ENCODE peak calls at places on chromosomes 13 and 19, in five cellular contexts. G is AG04450, E is mesenchymal stem cell, A is NB4, H is Panc1. M is an unnamed sample.

GRCh38 chr13:99205621-99206220 is 5.1 kb downstream of the UBAC2 start:
- DNase-seq in H (no peak), E (no peak), G (no peak), A (no peak), M (no peak)

GRCh38 chr13:30355405-30355741 is 48.0 kb upstream of the KATNAL1 start:
- DNase-seq in A (peak; percentile 54), G (no peak), H (no peak), E (peak; percentile 24), M (no peak)

GRCh38 chr13:24228852-24229458 is 68.4 kb downstream of the SPATA13 start:
- DNase-seq in E (peak; percentile 72), G (peak; percentile 52), H (no peak), A (peak; percentile 76), M (peak; percentile 65)

GRCh38 chr13:65292488-65292901 is 1937.6 kb downstream of the PCDH9 start:
- DNase-seq in G (peak; percentile 36), A (no peak), E (peak; percentile 79), H (no peak), M (peak; percentile 59)

GRCh38 chr19:35903550-35904179 is 1.3 kb downstream of the HCST start:
- DNase-seq in H (no peak), G (no peak), A (peak; percentile 96), E (peak; percentile 83), M (no peak)

GRCh38 chr19:31517466-31518180 is 168.4 kb upstream of the TSHZ3 start:
- DNase-seq in H (no peak), E (no peak), A (no peak), G (no peak), M (no peak)

GRCh38 chr13:70950664-70951063 is 842.4 kb upstream of the KLHL1 start:
- DNase-seq in G (no peak), A (no peak), H (no peak), E (no peak), M (no peak)

GRCh38 chr19:4284974-4285373 is 5.9 kb downstream of the SHD start:
- DNase-seq in A (no peak), H (no peak), G (no peak), E (no peak), M (no peak)

GRCh38 chr13:32408999-32409313 is 19.0 kb downstream of the N4BP2L1 start:
- DNase-seq in A (no peak), E (no peak), H (no peak), G (no peak), M (no peak)

GRCh38 chr13:32323912-32324311 is 8.6 kb downstream of the BRCA2 start:
- DNase-seq in A (no peak), E (peak; percentile 73), H (no peak), G (no peak), M (peak; percentile 26)

GRCh38 chr13:98416408-98416807 is 160.5 kb downstream of the STK24 start:
- DNase-seq in G (no peak), H (no peak), E (no peak), A (no peak), M (no peak)

GRCh38 chr13:28100149-28101121 is at the start of gene FLT3:
- DNase-seq in G (no peak), E (peak; percentile 39), A (peak; percentile 99), H (no peak), M (no peak)

GRCh38 chr13:26688286-26688685 is 72.3 kb downstream of the GPR12 start:
- DNase-seq in G (no peak), E (no peak), H (no peak), A (no peak), M (no peak)

GRCh38 chr13:107765724-107766436 is 449.5 kb downstream of the LIG4 start:
- DNase-seq in H (no peak), E (peak; percentile 23), A (no peak), G (no peak), M (no peak)

GRCh38 chr19:35710784-35711723 is 6.7 kb downstream of the ZBTB32 start:
- DNase-seq in A (no peak), G (no peak), H (no peak), E (no peak), M (no peak)

GRCh38 chr19:42594617-42595489 is at the start of gene CEACAM8:
- DNase-seq in A (no peak), E (no peak), H (no peak), G (no peak), M (no peak)

GRCh38 chr19:58380037-58380735 is 644 bp downstream of the ZNF837 start:
- DNase-seq in A (peak; percentile 70), H (no peak), G (no peak), E (no peak), M (no peak)

GRCh38 chr13:46143239-46143701 is 38.4 kb upstream of the CPB2 start:
- DNase-seq in E (no peak), A (no peak), H (no peak), G (no peak), M (no peak)

GRCh38 chr19:10412257-10412977 is 7.9 kb upstream of the PDE4A start:
- DNase-seq in G (no peak), A (peak; percentile 81), H (no peak), E (peak; percentile 48), M (no peak)

GRCh38 chr19:19485161-19485997 is 30.0 kb downstream of the TSSK6 start:
- DNase-seq in G (no peak), E (peak; percentile 77), A (peak; percentile 58), H (no peak), M (no peak)

GRCh38 chr19:49497047-49497789 is 984 bp downstream of the RPS11 start:
- DNase-seq in G (no peak), E (peak; percentile 58), A (peak; percentile 87), H (no peak), M (no peak)

GRCh38 chr19:51203941-51204720 is 20.7 kb upstream of the CD33 start:
- DNase-seq in A (no peak), G (no peak), H (no peak), E (no peak), M (no peak)

GRCh38 chr13:82879921-82880320 is 1002.4 kb downstream of the SLITRK1 start:
- DNase-seq in H (no peak), G (no peak), E (no peak), A (no peak), M (no peak)

GRCh38 chr13:27367570-27367969 is 56.8 kb upstream of the GTF3A start:
- DNase-seq in E (no peak), A (no peak), G (no peak), H (no peak), M (no peak)

GRCh38 chr13:90412980-90413379 is 934.5 kb upstream of the MIR17HG start:
- DNase-seq in G (no peak), A (no peak), H (no peak), E (no peak), M (no peak)

GRCh38 chr19:42311612-42312160 is 1.4 kb upstream of the TMEM145 start:
- DNase-seq in G (no peak), A (no peak), E (no peak), H (no peak), M (no peak)

GRCh38 chr13:96473463-96474157 is 383.7 kb downstream of the HS6ST3 start:
- DNase-seq in G (no peak), E (no peak), A (no peak), H (no peak), M (peak; percentile 32)

GRCh38 chr13:69601661-69602060 is 506.0 kb upstream of the ATXN8OS start:
- DNase-seq in G (no peak), H (no peak), A (no peak), E (no peak), M (no peak)

GRCh38 chr13:67557642-67558241 is 327.6 kb upstream of the PCDH9 start:
- DNase-seq in G (no peak), A (peak; percentile 4), E (peak; percentile 17), H (no peak), M (no peak)

GRCh38 chr19:49684251-49684982 is 5.0 kb upstream of the ADM5 start:
- DNase-seq in H (no peak), G (no peak), A (no peak), E (no peak), M (no peak)

GRCh38 chr13:48656621-48657020 is 2.9 kb downstream of the CYSLTR2 start:
- DNase-seq in A (peak; percentile 54), E (no peak), H (no peak), G (no peak), M (no peak)

GRCh38 chr13:33016414-33017409 is at the start of gene KL:
- DNase-seq in H (no peak), A (peak; percentile 11), E (peak; percentile 30), G (no peak), M (no peak)

GRCh38 chr19:40416918-40417713 is 3.9 kb upstream of the PRX start:
- DNase-seq in G (no peak), H (no peak), E (peak; percentile 90), A (no peak), M (no peak)

GRCh38 chr19:307111-307531 is 15.9 kb upstream of the PLPP2 start:
- DNase-seq in A (no peak), H (no peak), G (no peak), E (no peak), M (no peak)

GRCh38 chr19:28847468-28847867 is 365.5 kb downstream of the UQCRFS1 start:
- DNase-seq in A (peak; percentile 41), E (no peak), H (no peak), G (no peak), M (no peak)

GRCh38 chr13:91595677-91596076 is 197.3 kb downstream of the GPC5 start:
- DNase-seq in A (no peak), G (no peak), E (no peak), H (no peak), M (no peak)
- H3K4me3 ChIP-seq in A (no peak overlapping the region), G (no peak overlapping the region), E (no peak overlapping the region), H (no peak overlapping the region), M (no peak overlapping the region)

GRCh38 chr13:113460064-113460555 is 6.8 kb upstream of the ADPRHL1 start:
- DNase-seq in E (no peak), G (no peak), A (no peak), H (no peak), M (no peak)
- H3K4me3 ChIP-seq in E (no peak overlapping the region), G (no peak overlapping the region), A (no peak overlapping the region), H (no peak overlapping the region), M (no peak overlapping the region)

GRCh38 chr19:14775855-14776254 is 2.5 kb downstream of the ADGRE2 start:
- DNase-seq in G (no peak), A (peak; percentile 93), H (no peak), E (no peak), M (no peak)
- H3K4me3 ChIP-seq in G (no peak overlapping the region), A (peak overlapping the region; percentile 69), H (peak overlapping the region; percentile 15), E (no peak overlapping the region), M (no peak overlapping the region)

GRCh38 chr19:6532244-6532999 is 1.6 kb downstream of the TNFSF9 start:
- DNase-seq in H (no peak), A (peak; percentile 80), E (no peak), G (no peak), M (no peak)
- H3K4me3 ChIP-seq in H (peak overlapping the region; percentile 51), A (peak overlapping the region; percentile 23), E (peak overlapping the region; percentile 8), G (no peak overlapping the region), M (peak overlapping the region; percentile 73)

GRCh38 chr19:2454962-2455409 is 1.8 kb downstream of the LMNB2 start:
- DNase-seq in G (no peak), A (no peak), H (no peak), E (no peak), M (no peak)
- H3K4me3 ChIP-seq in G (peak overlapping the region; percentile 86), A (no peak overlapping the region), H (peak overlapping the region; percentile 83), E (peak overlapping the region; percentile 91), M (peak overlapping the region; percentile 95)

GRCh38 chr13:80262051-80262695 is 78.8 kb downstream of the SPRY2 start:
- DNase-seq in E (no peak), A (peak; percentile 4), H (no peak), G (no peak), M (no peak)
- H3K4me3 ChIP-seq in E (no peak overlapping the region), A (no peak overlapping the region), H (no peak overlapping the region), G (no peak overlapping the region), M (no peak overlapping the region)